ENCODE peak calls at places on chromosomes 6 and 20, in seven cellular contexts. A, C, P, T, U, D and Y are unnamed samples.

GRCh38 chr6:49826743-49827406 is 39.5 kb downstream of the CRISP1 start:
- DNase-seq in U (no peak), A (no peak), P (no peak), D (no peak), T (no peak), C (no peak), Y (no peak)

GRCh38 chr6:5112065-5112799 is 27.1 kb downstream of the PPP1R3G start:
- DNase-seq in D (no peak), C (peak), U (no peak), P (no peak), T (no peak), A (no peak), Y (no peak)

GRCh38 chr6:23656826-23657225 is 469.2 kb upstream of the NRSN1 start:
- DNase-seq in A (no peak), U (no peak), T (no peak), P (no peak), D (no peak), C (no peak), Y (no peak)

GRCh38 chr6:70194421-70194820 is 108.5 kb downstream of the COL9A1 start:
- DNase-seq in P (no peak), C (no peak), D (no peak), T (no peak), U (no peak), A (no peak), Y (no peak)

GRCh38 chr6:30169658-30170614 is 6.6 kb downstream of the TRIM15 start:
- DNase-seq in A (no peak), P (no peak), T (peak), U (peak), C (peak), D (no peak), Y (peak)

GRCh38 chr6:7742214-7742613 is 16.3 kb downstream of the BMP6 start:
- DNase-seq in C (no peak), T (peak), A (no peak), U (no peak), D (no peak), P (no peak), Y (no peak)

GRCh38 chr6:13811627-13812358 is 2.6 kb downstream of the MCUR1 start:
- DNase-seq in P (peak), U (no peak), T (no peak), C (no peak), A (no peak), D (no peak), Y (no peak)

GRCh38 chr6:3885262-3886036 is 36.3 kb downstream of the FAM50B start:
- DNase-seq in C (no peak), A (no peak), U (no peak), P (no peak), D (peak), T (no peak), Y (peak)

GRCh38 chr6:167652701-167653095 is 174.0 kb upstream of the AFDN start:
- DNase-seq in D (no peak), U (peak), A (no peak), T (no peak), C (no peak), P (no peak), Y (no peak)

GRCh38 chr6:25404693-25405169 is 125.6 kb downstream of the CARMIL1 start:
- DNase-seq in D (no peak), A (peak), C (no peak), T (no peak), U (peak), P (no peak), Y (no peak)

GRCh38 chr6:152068622-152069261 is 261.3 kb downstream of the ESR1 start:
- DNase-seq in C (no peak), A (no peak), T (peak), P (no peak), D (no peak), U (no peak), Y (no peak)

GRCh38 chr6:125380474-125380873 is 78.7 kb upstream of the HDDC2 start:
- DNase-seq in U (no peak), D (no peak), T (no peak), P (no peak), A (no peak), C (no peak), Y (no peak)

GRCh38 chr6:160111812-160112211 is 9.8 kb upstream of the SLC22A1 start:
- DNase-seq in P (no peak), D (no peak), C (no peak), T (no peak), U (no peak), A (no peak), Y (no peak)

GRCh38 chr6:12481292-12481691 is 191.1 kb downstream of the EDN1 start:
- DNase-seq in P (no peak), C (no peak), A (no peak), U (no peak), T (no peak), D (no peak), Y (no peak)

GRCh38 chr6:11414564-11414963 is 123.0 kb upstream of the TMEM170B start:
- DNase-seq in D (no peak), P (no peak), T (no peak), A (no peak), U (peak), C (peak), Y (no peak)

GRCh38 chr20:47529840-47530239 is 28.2 kb downstream of the NCOA3 start:
- DNase-seq in U (no peak), P (no peak), D (no peak), A (no peak), T (no peak), C (no peak), Y (no peak)

GRCh38 chr20:49186535-49187329 is 1.4 kb downstream of the STAU1 start:
- DNase-seq in C (peak), T (no peak), P (peak), D (peak), U (peak), A (peak), Y (no peak)

GRCh38 chr6:75285156-75285639 is 606 bp upstream of the TMEM30A start:
- DNase-seq in U (no peak), P (no peak), C (peak), T (no peak), D (no peak), A (no peak), Y (no peak)

GRCh38 chr6:44439270-44440045 is 52.0 kb downstream of the CDC5L start:
- DNase-seq in P (no peak), T (no peak), D (no peak), A (no peak), U (no peak), C (peak), Y (no peak)

GRCh38 chr20:3090565-3090964 is 6.0 kb upstream of the AVP start:
- DNase-seq in D (no peak), A (no peak), P (no peak), C (no peak), U (no peak), T (no peak), Y (no peak)

GRCh38 chr6:119856136-119856535 is 506.6 kb upstream of the MAN1A1 start:
- DNase-seq in P (no peak), A (peak), D (no peak), U (no peak), T (no peak), C (peak), Y (no peak)

GRCh38 chr20:58638467-58639181 is 12.5 kb upstream of the STX16 start:
- DNase-seq in A (no peak), C (no peak), U (no peak), D (no peak), T (no peak), P (no peak), Y (no peak)

GRCh38 chr6:28866342-28867077 is 57.3 kb downstream of the TRIM27 start:
- DNase-seq in U (peak), C (peak), T (peak), D (peak), P (peak), A (peak), Y (peak)

GRCh38 chr6:33437666-33438065 is 16.7 kb upstream of the ZBTB9 start:
- DNase-seq in P (no peak), A (no peak), C (no peak), T (no peak), U (no peak), D (no peak), Y (no peak)

GRCh38 chr6:15026832-15027231 is 219.0 kb upstream of the JARID2 start:
- DNase-seq in U (no peak), T (no peak), D (no peak), C (peak), A (no peak), P (peak), Y (no peak)

GRCh38 chr20:35523298-35523888 is 6.1 kb downstream of the C20orf173 start:
- DNase-seq in P (no peak), U (no peak), D (peak), C (peak), A (peak), T (no peak), Y (no peak)

GRCh38 chr6:113632220-113632864 is 224.8 kb upstream of the MARCKS start:
- DNase-seq in T (no peak), U (peak), D (no peak), C (peak), P (peak), A (peak), Y (no peak)

GRCh38 chr6:16338577-16339262 is 100.3 kb downstream of the GMPR start:
- DNase-seq in U (peak), D (no peak), T (no peak), C (peak), P (peak), A (no peak), Y (peak)